ENCODE peak calls at places on chromosomes 13 and 19, in five cellular contexts. L, U, E, M and V are unnamed samples.

GRCh38 chr13:100254002-100254401 is 165.1 kb downstream of the PCCA start:
- DNase-seq in L (no peak), U (no peak), E (no peak), M (no peak), V (no peak)

GRCh38 chr13:24348385-24348784 is 39.0 kb downstream of the C1QTNF9 start:
- DNase-seq in L (no peak), U (no peak), E (no peak), M (no peak), V (no peak)

GRCh38 chr19:40744554-40745401 is 5.5 kb downstream of the ACTMAP start:
- DNase-seq in L (no peak), U (peak; percentile 42), E (no peak), M (no peak), V (no peak)

GRCh38 chr13:34502621-34503020 is 439.4 kb upstream of the NBEA start:
- DNase-seq in L (no peak), U (no peak), E (no peak), M (no peak), V (no peak)

GRCh38 chr19:39052243-39052746 is 19.9 kb upstream of the FBXO27 start:
- DNase-seq in L (peak; percentile 89), U (peak; percentile 72), E (peak; percentile 29), M (peak; percentile 68), V (peak; percentile 33)

GRCh38 chr13:20160346-20161274 is at the start of gene GJA3:
- DNase-seq in L (peak; percentile 84), U (peak; percentile 67), E (no peak), M (no peak), V (no peak)

GRCh38 chr13:66855110-66855509 is 375.0 kb downstream of the PCDH9 start:
- DNase-seq in L (no peak), U (no peak), E (no peak), M (no peak), V (no peak)

GRCh38 chr13:97030705-97031452 is 36.6 kb upstream of the OXGR1 start:
- DNase-seq in L (no peak), U (peak; percentile 15), E (no peak), M (no peak), V (no peak)

GRCh38 chr13:107866666-107867623 is 348.4 kb downstream of the LIG4 start:
- DNase-seq in L (no peak), U (peak; percentile 94), E (no peak), M (no peak), V (no peak)

GRCh38 chr19:19628499-19629134 is 597 bp upstream of the LPAR2 start:
- DNase-seq in L (peak; percentile 88), U (no peak), E (no peak), M (peak; percentile 85), V (peak; percentile 45)

GRCh38 chr19:5839312-5840017 is at the start of gene FUT6:
- DNase-seq in L (no peak), U (no peak), E (no peak), M (no peak), V (no peak)

GRCh38 chr13:89282241-89282640 is 1611.1 kb downstream of the SLITRK5 start:
- DNase-seq in L (no peak), U (no peak), E (no peak), M (no peak), V (no peak)

GRCh38 chr13:80712026-80712425 is 371.1 kb upstream of the SPRY2 start:
- DNase-seq in L (no peak), U (no peak), E (no peak), M (no peak), V (no peak)

GRCh38 chr19:29321116-29321515 is 108.2 kb upstream of the UQCRFS1 start:
- DNase-seq in L (no peak), U (no peak), E (no peak), M (no peak), V (no peak)

GRCh38 chr13:24606486-24607170 is 73.6 kb upstream of the ATP12A start:
- DNase-seq in L (no peak), U (no peak), E (no peak), M (no peak), V (no peak)

GRCh38 chr19:31532034-31532433 is 182.8 kb upstream of the TSHZ3 start:
- DNase-seq in L (no peak), U (no peak), E (no peak), M (no peak), V (no peak)

GRCh38 chr13:94192576-94192975 is 286.9 kb downstream of the DCT start:
- DNase-seq in L (no peak), U (no peak), E (no peak), M (no peak), V (peak; percentile 18)

GRCh38 chr19:48308695-48309586 is 16.4 kb upstream of the EMP3 start:
- DNase-seq in L (no peak), U (no peak), E (no peak), M (no peak), V (no peak)

GRCh38 chr19:33805313-33805712 is 8.6 kb downstream of the KCTD15 start:
- DNase-seq in L (no peak), U (no peak), E (no peak), M (no peak), V (no peak)

GRCh38 chr19:8500158-8500557 is 2.3 kb downstream of the PRAM1 start:
- DNase-seq in L (no peak), U (no peak), E (no peak), M (no peak), V (no peak)

GRCh38 chr13:60143775-60144174 is 20.0 kb downstream of the DIAPH3 start:
- DNase-seq in L (no peak), U (no peak), E (no peak), M (no peak), V (no peak)

GRCh38 chr13:85381082-85381481 is 418.1 kb downstream of the SLITRK6 start:
- DNase-seq in L (no peak), U (no peak), E (no peak), M (no peak), V (no peak)

GRCh38 chr13:41603917-41604316 is 146.6 kb downstream of the RGCC start:
- DNase-seq in L (no peak), U (peak; percentile 11), E (no peak), M (no peak), V (no peak)

GRCh38 chr19:33950141-33950805 is 153.6 kb downstream of the KCTD15 start:
- DNase-seq in L (no peak), U (no peak), E (no peak), M (no peak), V (no peak)

GRCh38 chr19:39582891-39583625 is 19.3 kb upstream of the LGALS13 start:
- DNase-seq in L (no peak), U (no peak), E (no peak), M (no peak), V (no peak)

GRCh38 chr13:21625366-21625765 is 21.4 kb upstream of the MICU2 start:
- DNase-seq in L (no peak), U (no peak), E (no peak), M (no peak), V (no peak)

GRCh38 chr19:54207908-54208783 is 7.5 kb downstream of the RPS9 start:
- DNase-seq in L (peak; percentile 87), U (peak; percentile 44), E (no peak), M (peak; percentile 71), V (no peak)
- TF ChIP-seq POLR2A in L (peak; percentile 34), U (peak; percentile 93), E (no peak), M (no peak), V (no peak)

GRCh38 chr13:75368167-75368566 is 113.8 kb downstream of the TBC1D4 start:
- DNase-seq in L (no peak), U (no peak), E (no peak), M (no peak), V (peak; percentile 25)

GRCh38 chr13:75363371-75363770 is 118.6 kb downstream of the TBC1D4 start:
- DNase-seq in L (no peak), U (no peak), E (no peak), M (no peak), V (no peak)

GRCh38 chr13:75365724-75366173 is 116.2 kb downstream of the TBC1D4 start:
- DNase-seq in L (no peak), U (no peak), E (no peak), M (no peak), V (no peak)

GRCh38 chr13:75364131-75364713 is 117.7 kb downstream of the TBC1D4 start:
- DNase-seq in L (no peak), U (no peak), E (no peak), M (no peak), V (no peak)

DNA sequence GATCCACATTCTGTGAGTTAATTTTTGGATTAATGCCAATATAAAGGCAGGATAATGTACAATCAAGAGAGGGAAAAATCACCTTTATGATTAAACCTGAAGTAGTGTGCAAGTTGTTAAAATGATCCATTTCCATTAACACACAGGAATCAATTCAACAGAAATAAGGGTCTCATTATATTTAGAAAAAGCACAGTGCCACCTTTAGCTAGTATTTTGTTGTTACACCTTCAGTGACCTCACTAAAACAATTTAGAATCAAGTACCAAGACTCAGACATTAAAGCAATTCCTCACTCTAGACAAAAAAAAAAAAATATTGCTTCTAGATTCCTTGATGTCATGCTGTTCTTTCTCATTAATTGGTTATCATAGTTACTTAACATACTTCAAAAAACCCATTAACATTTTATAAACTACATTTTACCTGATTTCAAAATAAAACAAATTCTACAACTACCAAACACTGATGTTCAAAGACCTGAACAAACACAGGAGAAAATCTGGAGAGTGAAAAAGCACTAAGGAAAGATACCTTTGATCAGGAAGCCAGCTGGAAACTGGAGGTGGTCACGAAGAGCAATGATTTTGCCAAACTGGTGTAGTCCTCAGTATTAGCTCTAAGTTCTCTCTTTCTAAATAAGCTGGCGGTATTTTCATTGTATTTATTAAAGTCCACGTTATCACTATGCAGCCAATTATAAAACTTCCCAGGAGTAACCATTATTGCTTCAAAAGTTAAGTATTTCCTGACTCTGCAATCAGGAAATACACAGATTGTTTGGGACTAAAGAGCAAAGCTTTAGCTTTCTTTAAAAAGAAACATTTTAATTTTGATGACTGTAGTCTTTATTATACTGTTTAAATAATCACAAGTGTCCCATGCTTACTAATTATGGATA is 115.3 kb downstream of the TBC1D4 start:
- DNase-seq in L (no peak), U (no peak), E (no peak), M (no peak), V (no peak)
- H3K4me3 ChIP-seq in L (peak overlapping the region; percentile 9), U (no peak overlapping the region), E (no peak overlapping the region), M (no peak overlapping the region), V (no peak overlapping the region)

GRCh38 chr19:45879055-45879454 is 6.9 kb downstream of the IRF2BP1 start:
- DNase-seq in L (no peak), U (no peak), E (no peak), M (peak; percentile 47), V (no peak)

GRCh38 chr19:45876411-45877197 is 9.3 kb downstream of the IRF2BP1 start:
- DNase-seq in L (no peak), U (peak; percentile 78), E (no peak), M (peak; percentile 82), V (peak; percentile 52)

GRCh38 chr19:45879971-45880370 is 6.0 kb downstream of the IRF2BP1 start:
- DNase-seq in L (no peak), U (no peak), E (no peak), M (no peak), V (no peak)

GRCh38 chr19:45876161-45876410 is 9.9 kb downstream of the IRF2BP1 start:
- DNase-seq in L (no peak), U (no peak), E (no peak), M (no peak), V (no peak)

GRCh38 chr19:45878043-45878794 is 7.7 kb downstream of the IRF2BP1 start:
- DNase-seq in L (no peak), U (no peak), E (no peak), M (peak; percentile 93), V (peak; percentile 51)
- TF ChIP-seq POLR2A in L (no peak), U (no peak), E (no peak), M (no peak), V (peak; percentile 16)

DNA sequence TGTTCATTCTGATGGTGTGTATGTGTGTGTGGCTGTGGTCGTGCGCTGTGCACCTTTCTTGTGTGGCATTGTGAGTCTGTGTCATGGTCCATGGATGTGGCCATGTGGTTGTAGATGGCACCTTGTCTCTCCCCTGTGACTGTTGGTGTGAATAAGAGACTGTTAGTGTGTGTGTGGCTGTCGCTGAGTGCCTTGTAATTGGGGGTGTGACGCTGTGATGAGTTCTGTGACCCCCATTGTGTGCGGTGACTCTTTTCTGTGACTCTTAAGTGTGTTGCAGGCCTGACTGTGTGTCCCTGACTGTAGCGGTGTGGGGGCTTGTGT is 804 bp downstream of the PLPPR2 start:
- DNase-seq in L (no peak), U (no peak), E (no peak), M (no peak), V (no peak)
- H3K4me3 ChIP-seq in L (peak overlapping the region; percentile 65), U (peak overlapping the region; percentile 57), E (peak overlapping the region; percentile 57), M (peak overlapping the region; percentile 66), V (peak overlapping the region; percentile 81)